ENCODE peak calls at places on chromosomes 16 and 17, in ten cellular contexts. S is sciatic nerve; U is stomach; M is amygdala; P is activated CD4-positive, alpha-beta T cell treated with anti-CD3 and anti-CD28 coated beads, Interleukin-2, amount 50 U/mL, for 1 hour; W is NCI-H1436 treated with DMSO at 0.1 percent for 48 hours; G is gastrocnemius medialis; F is stimulated activated CD4-positive, alpha-beta T cell treated with anti-CD3 and anti-CD28 coated beads, TNF-alpha, amount 100 ng/mL, for 4 hours; E is epithelial cell of esophagus; K is KG1. Y is an unnamed sample.

GRCh38 chr16:50839356-50839755 is 97.5 kb downstream of the CYLD start:
- DNase-seq in S (no peak), U (no peak), M (no peak), P (no peak), W (no peak), G (no peak), F (no peak), E (no peak), K (no peak), Y (no peak)

GRCh38 chr17:19785854-19786253 is 37.8 kb upstream of the ALDH3A1 start:
- DNase-seq in S (no peak), U (no peak), M (no peak), P (no peak), W (no peak), G (no peak), F (no peak), E (no peak), K (no peak), Y (no peak)

GRCh38 chr16:85858984-85859817 is 39.8 kb upstream of the IRF8 start:
- DNase-seq in S (peak), U (no peak), M (no peak), P (no peak), W (no peak), G (no peak), F (no peak), E (no peak), K (no peak), Y (no peak)

GRCh38 chr17:27630607-27631408 is at the start of gene LGALS9:
- DNase-seq in S (no peak), U (peak), M (no peak), P (no peak), W (no peak), G (peak), F (peak), E (no peak), K (no peak), Y (peak)

GRCh38 chr17:27989046-27989445 is 53.4 kb upstream of the NLK start:
- DNase-seq in S (no peak), U (no peak), M (no peak), P (no peak), W (no peak), G (no peak), F (no peak), E (peak), K (no peak), Y (no peak)

GRCh38 chr16:24091125-24091524 is 165.0 kb upstream of the CACNG3 start:
- DNase-seq in S (no peak), U (no peak), M (no peak), P (no peak), W (no peak), G (no peak), F (no peak), E (no peak), K (no peak), Y (no peak)

GRCh38 chr16:27258241-27258734 is 10.3 kb downstream of the NSMCE1 start:
- DNase-seq in S (no peak), U (no peak), M (no peak), P (no peak), W (no peak), G (no peak), F (no peak), E (peak), K (no peak), Y (no peak)

GRCh38 chr17:41507315-41507880 is 2.0 kb upstream of the KRT13 start:
- DNase-seq in S (no peak), U (no peak), M (no peak), P (no peak), W (no peak), G (no peak), F (no peak), E (peak), K (no peak), Y (no peak)

GRCh38 chr17:80071116-80071980 is 30.0 kb upstream of the GAA start:
- DNase-seq in S (peak), U (peak), M (peak), P (no peak), W (no peak), G (peak), F (no peak), E (no peak), K (no peak), Y (no peak)

GRCh38 chr16:56743840-56744239 is 13.9 kb downstream of the NUP93 start:
- DNase-seq in S (no peak), U (no peak), M (no peak), P (no peak), W (no peak), G (peak), F (no peak), E (peak), K (no peak), Y (no peak)

GRCh38 chr17:32271844-32272243 is 6.2 kb downstream of the RHBDL3 start:
- DNase-seq in S (no peak), U (no peak), M (no peak), P (no peak), W (no peak), G (no peak), F (no peak), E (no peak), K (no peak), Y (no peak)

GRCh38 chr17:6591599-6592158 is 35.3 kb upstream of the PITPNM3 start:
- DNase-seq in S (no peak), U (no peak), M (no peak), P (no peak), W (no peak), G (no peak), F (no peak), E (peak), K (no peak), Y (no peak)

GRCh38 chr17:42531455-42532354 is 4.3 kb upstream of the NAGLU start:
- DNase-seq in S (peak), U (peak), M (peak), P (peak), W (no peak), G (peak), F (peak), E (peak), K (peak), Y (no peak)

GRCh38 chr17:58215685-58216084 is 3.4 kb downstream of the MKS1 start:
- DNase-seq in S (no peak), U (no peak), M (no peak), P (no peak), W (no peak), G (no peak), F (no peak), E (peak), K (no peak), Y (no peak)

GRCh38 chr16:68377667-68378420 is 67.0 kb downstream of the PRMT7 start:
- DNase-seq in S (no peak), U (peak), M (no peak), P (no peak), W (no peak), G (no peak), F (no peak), E (peak), K (no peak), Y (no peak)

GRCh38 chr16:2591476-2592240 is 53.8 kb downstream of the PDPK1 start:
- DNase-seq in S (no peak), U (no peak), M (no peak), P (no peak), W (no peak), G (no peak), F (no peak), E (no peak), K (no peak), Y (no peak)

GRCh38 chr16:89744813-89745212 is 23.5 kb downstream of the ZNF276 start:
- DNase-seq in S (no peak), U (no peak), M (no peak), P (no peak), W (no peak), G (no peak), F (no peak), E (no peak), K (no peak), Y (no peak)

GRCh38 chr17:56358651-56359050 is 205.4 kb downstream of the ANKFN1 start:
- DNase-seq in S (no peak), U (no peak), M (no peak), P (no peak), W (no peak), G (no peak), F (no peak), E (peak), K (no peak), Y (no peak)

GRCh38 chr17:3602499-3602898 is 6.7 kb downstream of the TRPV1 start:
- DNase-seq in S (no peak), U (no peak), M (no peak), P (no peak), W (no peak), G (no peak), F (no peak), E (peak), K (no peak), Y (no peak)

GRCh38 chr17:4896332-4897197 is 2.8 kb upstream of the C17orf107 start:
- DNase-seq in S (no peak), U (no peak), M (no peak), P (no peak), W (no peak), G (no peak), F (no peak), E (no peak), K (no peak), Y (no peak)

GRCh38 chr16:47492428-47493357 is 31.6 kb downstream of the PHKB start:
- DNase-seq in S (peak), U (peak), M (no peak), P (no peak), W (no peak), G (peak), F (no peak), E (no peak), K (peak), Y (no peak)

GRCh38 chr16:80015566-80015965 is 415.0 kb upstream of the MAF start:
- DNase-seq in S (no peak), U (no peak), M (no peak), P (no peak), W (no peak), G (no peak), F (no peak), E (peak), K (no peak), Y (no peak)

GRCh38 chr17:78359216-78359935 is 501 bp downstream of the SOCS3 start:
- DNase-seq in S (no peak), U (no peak), M (no peak), P (no peak), W (no peak), G (no peak), F (no peak), E (no peak), K (no peak), Y (no peak)

GRCh38 chr16:80546249-80546648 is 5.5 kb downstream of the DYNLRB2 start:
- DNase-seq in S (no peak), U (no peak), M (no peak), P (no peak), W (no peak), G (no peak), F (no peak), E (no peak), K (no peak), Y (no peak)

GRCh38 chr16:89491238-89491869 is 993 bp upstream of the ANKRD11 start:
- DNase-seq in S (no peak), U (no peak), M (no peak), P (no peak), W (no peak), G (peak), F (no peak), E (no peak), K (no peak), Y (no peak)